ENCODE peak calls at places on chromosomes 11 and 22, in five cellular contexts. Q, W, R, P and M are unnamed samples.

GRCh38 chr11:41935795-41936194 is 476.3 kb upstream of the LRRC4C start:
- DNase-seq in Q (no peak), W (no peak), R (no peak), P (no peak), M (no peak)

GRCh38 chr11:128174465-128175101 is 412.8 kb downstream of the ETS1 start:
- DNase-seq in Q (no peak), W (no peak), R (no peak), P (no peak), M (no peak)

GRCh38 chr11:130166457-130166784 is 6.8 kb downstream of the ST14 start:
- DNase-seq in Q (no peak), W (no peak), R (no peak), P (peak; percentile 49), M (no peak)

GRCh38 chr11:102046841-102047240 is 396 bp upstream of the CFAP300 start:
- DNase-seq in Q (no peak), W (no peak), R (no peak), P (no peak), M (no peak)

GRCh38 chr11:111334495-111335123 is 36.3 kb downstream of the POU2AF3 start:
- DNase-seq in Q (no peak), W (no peak), R (no peak), P (peak; percentile 88), M (no peak)

GRCh38 chr11:95231881-95232605 is 1.0 kb upstream of the SESN3 start:
- DNase-seq in Q (peak; percentile 95), W (peak; percentile 86), R (peak; percentile 56), P (peak; percentile 65), M (peak; percentile 94)

GRCh38 chr11:37320921-37321320 is 722.9 kb upstream of the RAG2 start:
- DNase-seq in Q (no peak), W (no peak), R (no peak), P (no peak), M (no peak)

GRCh38 chr22:38477515-38477914 is 9.6 kb downstream of the KDELR3 start:
- DNase-seq in Q (peak; percentile 6), W (no peak), R (no peak), P (no peak), M (no peak)

GRCh38 chr11:71130106-71130505 is 122.3 kb downstream of the SHANK2 start:
- DNase-seq in Q (peak; percentile 54), W (no peak), R (no peak), P (no peak), M (no peak)

GRCh38 chr11:121099885-121100284 is 1.2 kb upstream of the TECTA start:
- DNase-seq in Q (no peak), W (no peak), R (no peak), P (no peak), M (no peak)

GRCh38 chr11:76316726-76317125 is 64.2 kb downstream of the THAP12 start:
- DNase-seq in Q (no peak), W (no peak), R (no peak), P (no peak), M (no peak)

GRCh38 chr22:35938226-35938625 is 90.4 kb downstream of the RBFOX2 start:
- DNase-seq in Q (no peak), W (no peak), R (no peak), P (no peak), M (no peak)

GRCh38 chr11:64207247-64208085 is 945 bp downstream of the FERMT3 start:
- DNase-seq in Q (peak; percentile 96), W (no peak), R (peak; percentile 36), P (peak; percentile 55), M (peak; percentile 92)

GRCh38 chr22:27581688-27582087 is 219.9 kb downstream of the MN1 start:
- DNase-seq in Q (peak; percentile 24), W (peak; percentile 92), R (peak; percentile 91), P (peak; percentile 32), M (peak; percentile 96)

GRCh38 chr11:44797886-44798683 is 71.3 kb downstream of the TSPAN18 start:
- DNase-seq in Q (peak; percentile 35), W (no peak), R (no peak), P (no peak), M (no peak)

GRCh38 chr11:2701898-2702434 is 2.2 kb upstream of the KCNQ1OT1 start:
- DNase-seq in Q (peak; percentile 42), W (peak; percentile 32), R (no peak), P (no peak), M (no peak)

GRCh38 chr11:13859986-13860385 is 102.5 kb upstream of the SPON1 start:
- DNase-seq in Q (no peak), W (no peak), R (no peak), P (no peak), M (no peak)

GRCh38 chr11:123590296-123590912 is 64.0 kb downstream of the SCN3B start:
- DNase-seq in Q (no peak), W (no peak), R (peak; percentile 5), P (peak; percentile 91), M (no peak)

GRCh38 chr11:33530824-33531223 is 169.8 kb downstream of the C11orf91 start:
- DNase-seq in Q (no peak), W (no peak), R (no peak), P (no peak), M (no peak)

GRCh38 chr11:23124996-23125395 is 264.7 kb upstream of the CCDC179 start:
- DNase-seq in Q (no peak), W (no peak), R (no peak), P (no peak), M (no peak)

GRCh38 chr11:104432526-104432925 is 268.6 kb upstream of the PDGFD start:
- DNase-seq in Q (no peak), W (no peak), R (no peak), P (no peak), M (no peak)

GRCh38 chr22:28952857-28953256 is 69.5 kb downstream of the ZNRF3 start:
- DNase-seq in Q (no peak), W (no peak), R (no peak), P (no peak), M (peak; percentile 31)

GRCh38 chr11:46363455-46363920 is 16.2 kb downstream of the DGKZ start:
- DNase-seq in Q (peak; percentile 79), W (no peak), R (no peak), P (no peak), M (no peak)

GRCh38 chr11:84249344-84250135 is 963.4 kb upstream of the CCDC90B start:
- DNase-seq in Q (no peak), W (no peak), R (no peak), P (no peak), M (no peak)

GRCh38 chr11:35792148-35792845 is 129.7 kb downstream of the TRIM44 start:
- DNase-seq in Q (no peak), W (no peak), R (no peak), P (peak; percentile 30), M (no peak)

GRCh38 chr11:2672553-2673249 is 27.1 kb downstream of the KCNQ1OT1 start:
- DNase-seq in Q (peak; percentile 40), W (peak; percentile 52), R (no peak), P (peak; percentile 5), M (no peak)

GRCh38 chr22:49776891-49777290 is 50.8 kb downstream of the BRD1 start:
- DNase-seq in Q (no peak), W (no peak), R (no peak), P (no peak), M (no peak)

GRCh38 chr11:117752721-117753237 is 44.2 kb downstream of the DSCAML1 start:
- DNase-seq in Q (peak; percentile 28), W (no peak), R (no peak), P (no peak), M (peak; percentile 84)

GRCh38 chr11:66710384-66710930 is 18.6 kb downstream of the SPTBN2 start:
- DNase-seq in Q (no peak), W (no peak), R (no peak), P (no peak), M (no peak)

DNA sequence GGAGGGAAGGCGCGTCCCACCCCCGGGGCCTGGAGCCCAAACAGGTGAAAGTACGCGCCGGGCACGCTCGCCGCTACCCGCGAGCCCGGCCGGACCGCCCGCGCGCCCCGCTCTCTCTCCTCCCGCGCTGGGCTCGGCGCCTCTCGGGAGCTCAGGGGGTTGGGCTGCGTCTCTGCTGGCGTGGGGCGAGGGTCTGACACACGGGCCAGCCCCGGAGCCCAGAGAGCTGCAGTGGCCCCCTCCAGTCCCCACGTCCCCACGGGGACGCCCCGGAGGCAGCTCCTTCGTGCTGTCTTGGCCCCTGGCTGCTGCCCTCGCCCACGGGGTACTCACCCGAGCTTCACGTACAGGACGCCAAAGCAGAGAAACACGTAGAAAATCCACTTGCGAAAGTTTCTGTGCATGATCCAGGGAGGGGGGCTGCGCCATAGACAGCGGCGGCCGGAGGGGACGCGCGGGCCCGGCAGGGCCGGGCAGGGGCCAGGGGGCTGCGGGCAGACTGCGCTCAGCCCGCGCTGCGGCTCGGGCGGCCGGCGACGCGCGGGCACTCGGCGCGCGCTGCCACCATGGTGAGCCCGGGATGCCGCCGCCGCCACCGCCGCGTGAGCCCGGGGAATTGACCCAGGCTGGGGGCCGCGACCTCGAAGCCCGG is 485 bp downstream of the WNT7B start:
- DNase-seq in Q (no peak), W (no peak), R (no peak), P (no peak), M (no peak)
- H3K4me3 ChIP-seq in Q (peak overlapping the region; percentile 17), W (peak overlapping the region; percentile 59), R (no peak overlapping the region), P (peak overlapping the region; percentile 46), M (peak overlapping the region; percentile 10)

DNA sequence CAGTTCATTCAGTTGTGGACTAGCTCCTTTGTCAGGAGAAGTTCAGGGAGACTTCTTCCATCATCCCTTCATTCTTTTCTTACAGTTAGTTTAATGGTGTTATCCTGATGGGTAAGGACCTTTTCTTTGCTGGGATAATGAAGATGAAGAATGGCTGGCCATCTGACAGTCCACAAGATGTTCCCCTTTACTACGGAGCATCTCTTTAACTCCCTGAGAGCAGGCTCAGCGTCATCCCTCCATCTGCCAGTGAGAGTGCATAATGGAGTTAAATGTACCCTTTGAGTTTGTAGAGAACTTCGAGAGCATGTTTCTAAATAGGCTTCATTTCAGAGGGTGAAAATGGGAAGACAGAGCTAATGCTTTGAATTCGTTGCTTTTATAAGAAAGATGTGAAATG is 1.6 kb downstream of the EP300 start:
- DNase-seq in Q (no peak), W (no peak), R (no peak), P (no peak), M (no peak)
- TF ChIP-seq POLR2A in Q (no peak), W (no peak), R (no peak), P (no peak), M (no peak)

DNA sequence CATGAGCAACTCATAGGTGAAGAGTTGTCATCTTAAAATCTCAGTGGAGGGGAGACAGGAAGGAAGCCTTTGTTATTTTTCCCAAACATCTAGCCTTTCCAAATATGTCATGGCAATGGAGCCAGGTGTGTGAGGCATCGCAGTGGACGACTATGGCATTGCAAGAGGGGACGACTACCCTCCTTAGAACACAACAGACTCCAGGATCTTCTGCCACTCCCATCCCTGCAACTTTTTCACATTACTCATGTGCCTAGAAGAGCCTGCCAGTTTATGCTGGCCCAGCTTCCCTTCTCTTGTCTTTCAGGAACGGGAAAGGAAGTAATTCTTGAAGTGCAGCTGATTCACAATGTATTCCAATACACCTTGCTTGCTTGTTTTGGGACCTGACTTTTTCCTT is 1008.4 kb downstream of the OPCML start:
- DNase-seq in Q (no peak), W (no peak), R (no peak), P (no peak), M (no peak)
- TF ChIP-seq CTCF in Q (no peak), W (no peak), R (no peak), P (no peak), M (no peak)

DNA sequence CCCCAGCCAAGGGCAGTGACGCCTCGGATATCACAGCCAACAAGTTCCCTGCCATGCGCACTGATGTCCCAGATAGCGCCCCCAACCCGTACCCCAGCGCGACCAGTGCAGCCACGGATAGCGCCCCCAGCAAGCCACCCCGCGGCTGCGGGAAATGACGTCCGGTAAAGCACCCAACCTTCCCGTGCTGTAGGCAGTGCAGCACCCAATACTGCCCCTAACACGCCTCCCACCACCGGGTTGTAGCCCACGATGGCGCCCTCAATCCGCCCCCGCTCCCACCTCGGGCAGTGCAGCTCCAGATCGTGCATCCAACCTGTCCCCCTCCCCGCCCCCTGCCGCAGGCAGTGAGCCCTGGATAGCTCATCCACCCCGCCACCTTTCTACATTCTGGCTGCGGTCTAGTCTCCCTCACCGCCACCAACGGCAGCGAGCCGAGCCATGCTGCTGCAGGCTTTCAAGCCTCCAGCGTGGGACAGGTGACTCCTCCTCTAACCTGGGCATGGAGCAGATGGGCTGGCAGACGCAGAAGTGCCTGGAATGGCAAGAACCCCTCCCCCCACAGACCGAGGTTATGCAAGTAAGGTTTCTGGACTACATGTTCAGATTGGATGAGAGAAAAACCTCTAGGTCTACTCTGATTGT is 540 bp downstream of the RFPL2 start:
- DNase-seq in Q (no peak), W (no peak), R (no peak), P (no peak), M (no peak)
- H3K4me3 ChIP-seq in Q (no peak overlapping the region), W (peak overlapping the region; percentile 4), R (no peak overlapping the region), P (peak overlapping the region; percentile 22), M (no peak overlapping the region)